ENCODE peak calls at places on chromosomes 6 and 20, in seven cellular contexts. F, G, I, A, O, W and B are unnamed samples.

GRCh38 chr20:48999890-49000870 is 45.9 kb upstream of the CSE1L start:
- DNase-seq in F (no peak), G (no peak), I (no peak), A (no peak), O (no peak), W (no peak), B (no peak)

GRCh38 chr20:14885661-14886060 is 548.2 kb upstream of the FLRT3 start:
- DNase-seq in F (no peak), G (no peak), I (no peak), A (no peak), O (no peak), W (no peak), B (no peak)

GRCh38 chr6:42821341-42821668 is 39.5 kb downstream of the BICRAL start:
- DNase-seq in F (no peak), G (no peak), I (no peak), A (no peak), O (no peak), W (no peak), B (no peak)

GRCh38 chr6:72414648-72415047 is 207.2 kb upstream of the KCNQ5 start:
- DNase-seq in F (no peak), G (no peak), I (no peak), A (no peak), O (no peak), W (no peak), B (no peak)

GRCh38 chr20:31633339-31633914 is 4.3 kb upstream of the COX4I2 start:
- DNase-seq in F (peak), G (no peak), I (no peak), A (no peak), O (no peak), W (no peak), B (no peak)

GRCh38 chr6:167855825-167856425 is 29.2 kb downstream of the AFDN start:
- DNase-seq in F (peak), G (no peak), I (no peak), A (no peak), O (no peak), W (peak), B (no peak)

GRCh38 chr6:16228709-16229665 is 9.4 kb upstream of the GMPR start:
- DNase-seq in F (peak), G (no peak), I (no peak), A (no peak), O (no peak), W (no peak), B (no peak)

GRCh38 chr6:124535746-124536145 is 426.5 kb upstream of the RNF217 start:
- DNase-seq in F (peak), G (no peak), I (no peak), A (no peak), O (peak), W (no peak), B (no peak)

GRCh38 chr6:90911600-90911999 is 324.7 kb upstream of the MAP3K7 start:
- DNase-seq in F (no peak), G (no peak), I (no peak), A (no peak), O (no peak), W (no peak), B (no peak)

GRCh38 chr20:47360207-47360488 is 3.6 kb upstream of the ZMYND8 start:
- DNase-seq in F (peak), G (no peak), I (no peak), A (no peak), O (no peak), W (no peak), B (peak)

GRCh38 chr20:208937-209566 is 18.0 kb upstream of the DEFB129 start:
- DNase-seq in F (peak), G (no peak), I (no peak), A (no peak), O (peak), W (peak), B (no peak)

GRCh38 chr20:61053487-61054277 is 198.4 kb upstream of the CDH4 start:
- DNase-seq in F (no peak), G (no peak), I (no peak), A (no peak), O (no peak), W (no peak), B (no peak)